ENCODE peak calls at places on chromosomes 2 and 18, in seven cellular contexts. P is lung, Z is endothelial cell of umbilical vein, J is GM10248, C is keratinocyte, X is psoas muscle, M is cardiac fibroblast. O is an unnamed sample.

GRCh38 chr18:13603304-13604019 is 122.9 kb downstream of the FAM210A start:
- DNase-seq in P (no peak), Z (no peak), J (no peak), C (no peak), X (no peak), M (no peak), O (no peak)

GRCh38 chr2:207245526-207245925 is 79.8 kb upstream of the KLF7 start:
- DNase-seq in P (no peak), Z (no peak), J (no peak), C (no peak), X (no peak), M (no peak), O (no peak)

GRCh38 chr18:57784034-57784815 is 18.9 kb downstream of the ATP8B1 start:
- DNase-seq in P (no peak), Z (peak), J (no peak), C (no peak), X (no peak), M (peak), O (peak)

GRCh38 chr2:132562245-132562644 is 107.8 kb downstream of the LYPD1 start:
- DNase-seq in P (no peak), Z (no peak), J (no peak), C (no peak), X (no peak), M (no peak), O (no peak)

GRCh38 chr2:200498316-200498715 is 11.6 kb downstream of the KCTD18 start:
- DNase-seq in P (no peak), Z (no peak), J (no peak), C (no peak), X (no peak), M (no peak), O (no peak)

GRCh38 chr2:151315381-151315903 is 26.0 kb upstream of the NMI start:
- DNase-seq in P (no peak), Z (no peak), J (no peak), C (no peak), X (no peak), M (peak), O (no peak)

GRCh38 chr2:200705305-200705985 is 106.3 kb upstream of the BZW1 start:
- DNase-seq in P (no peak), Z (no peak), J (no peak), C (no peak), X (no peak), M (peak), O (no peak)

GRCh38 chr2:152594792-152595191 is 122.5 kb downstream of the PRPF40A start:
- DNase-seq in P (no peak), Z (no peak), J (no peak), C (no peak), X (peak), M (peak), O (no peak)

GRCh38 chr2:86225581-86225980 is 26.3 kb downstream of the MRPL35 start:
- DNase-seq in P (no peak), Z (peak), J (peak), C (no peak), X (peak), M (peak), O (no peak)

GRCh38 chr2:45622704-45623103 is 11.6 kb upstream of the SRBD1 start:
- DNase-seq in P (no peak), Z (no peak), J (no peak), C (no peak), X (no peak), M (no peak), O (no peak)

GRCh38 chr2:11127791-11128190 is 27.5 kb upstream of the SLC66A3 start:
- DNase-seq in P (no peak), Z (no peak), J (no peak), C (no peak), X (no peak), M (no peak), O (no peak)

GRCh38 chr18:53115876-53116585 is 776.0 kb downstream of the DCC start:
- DNase-seq in P (no peak), Z (no peak), J (no peak), C (no peak), X (no peak), M (no peak), O (peak)

GRCh38 chr2:185360776-185361175 is 377.8 kb upstream of the FSIP2 start:
- DNase-seq in P (no peak), Z (no peak), J (no peak), C (no peak), X (no peak), M (no peak), O (no peak)

GRCh38 chr2:71157124-71157802 is 26.8 kb downstream of the MPHOSPH10 start:
- DNase-seq in P (peak), Z (peak), J (peak), C (no peak), X (peak), M (peak), O (peak)

GRCh38 chr2:175627405-175627804 is 374.7 kb downstream of the LNPK start:
- DNase-seq in P (no peak), Z (no peak), J (no peak), C (no peak), X (no peak), M (no peak), O (peak)

GRCh38 chr2:121650554-121650930 is 1.3 kb upstream of the CLASP1 start:
- DNase-seq in P (no peak), Z (no peak), J (peak), C (no peak), X (no peak), M (peak), O (no peak)

GRCh38 chr2:66255871-66256270 is 179.1 kb upstream of the MEIS1 start:
- DNase-seq in P (no peak), Z (no peak), J (no peak), C (no peak), X (no peak), M (no peak), O (no peak)

GRCh38 chr2:217535940-217536339 is 466.9 kb downstream of the TNS1 start:
- DNase-seq in P (no peak), Z (no peak), J (no peak), C (no peak), X (no peak), M (no peak), O (no peak)

GRCh38 chr2:158174495-158174894 is 72.8 kb downstream of the UPP2 start:
- DNase-seq in P (no peak), Z (no peak), J (no peak), C (no peak), X (no peak), M (no peak), O (no peak)

GRCh38 chr2:60316381-60317028 is 236.9 kb downstream of the BCL11A start:
- DNase-seq in P (no peak), Z (no peak), J (no peak), C (no peak), X (no peak), M (no peak), O (no peak)

GRCh38 chr2:37997629-37998028 is 72.5 kb downstream of the RMDN2 start:
- DNase-seq in P (no peak), Z (no peak), J (no peak), C (no peak), X (no peak), M (peak), O (no peak)

GRCh38 chr2:68193144-68193543 is 35.5 kb downstream of the PNO1 start:
- DNase-seq in P (no peak), Z (no peak), J (no peak), C (no peak), X (no peak), M (peak), O (no peak)

GRCh38 chr2:216714412-216714775 is 19.0 kb upstream of the IGFBP5 start:
- DNase-seq in P (no peak), Z (no peak), J (no peak), C (peak), X (no peak), M (no peak), O (no peak)

GRCh38 chr18:3345452-3345851 is 83.5 kb downstream of the MYL12B start:
- DNase-seq in P (no peak), Z (no peak), J (no peak), C (no peak), X (no peak), M (peak), O (peak)

GRCh38 chr2:169509230-169509917 is at the start of gene KLHL41:
- DNase-seq in P (no peak), Z (peak), J (no peak), C (no peak), X (no peak), M (peak), O (peak)

GRCh38 chr2:197198890-197199289 is 111.7 kb downstream of the ANKRD44 start:
- DNase-seq in P (peak), Z (no peak), J (peak), C (no peak), X (peak), M (peak), O (no peak)

GRCh38 chr2:241443486-241444223 is 64.7 kb downstream of the STK25 start:
- DNase-seq in P (peak), Z (no peak), J (peak), C (peak), X (no peak), M (peak), O (peak)

GRCh38 chr2:96265349-96265839 is 403 bp downstream of the TMEM127 start:
- DNase-seq in P (peak), Z (peak), J (peak), C (no peak), X (no peak), M (peak), O (no peak)

GRCh38 chr2:236971919-236972381 is 113.7 kb upstream of the COPS8 start:
- DNase-seq in P (no peak), Z (no peak), J (no peak), C (no peak), X (no peak), M (no peak), O (no peak)

DNA sequence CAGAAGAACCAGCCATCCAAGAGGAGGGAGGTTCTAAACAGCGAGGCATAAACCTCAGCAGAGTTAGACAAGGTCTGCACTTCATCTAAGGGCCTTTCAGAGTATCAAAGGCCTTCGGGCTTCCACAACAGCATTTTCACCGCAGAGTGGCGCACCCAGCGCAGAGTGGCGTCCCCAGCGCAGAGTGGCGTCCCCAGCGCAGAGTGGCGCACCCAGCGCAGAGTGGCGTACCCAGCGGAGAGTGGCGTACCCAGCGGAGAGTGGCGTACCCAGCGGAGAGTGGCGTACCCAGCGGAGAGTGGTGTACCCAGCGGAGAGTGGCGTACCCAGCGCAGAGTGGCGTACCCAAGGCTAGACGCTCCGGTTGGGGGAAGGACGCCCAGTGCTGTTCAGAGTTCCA is 137.9 kb downstream of the ZNF516 start:
- DNase-seq in P (no peak), Z (no peak), J (no peak), C (no peak), X (no peak), M (no peak), O (no peak)
- TF ChIP-seq CTCF in P (no peak), Z (no peak), J (no peak), C (no peak), X (no peak), M (no peak), O (no peak)

DNA sequence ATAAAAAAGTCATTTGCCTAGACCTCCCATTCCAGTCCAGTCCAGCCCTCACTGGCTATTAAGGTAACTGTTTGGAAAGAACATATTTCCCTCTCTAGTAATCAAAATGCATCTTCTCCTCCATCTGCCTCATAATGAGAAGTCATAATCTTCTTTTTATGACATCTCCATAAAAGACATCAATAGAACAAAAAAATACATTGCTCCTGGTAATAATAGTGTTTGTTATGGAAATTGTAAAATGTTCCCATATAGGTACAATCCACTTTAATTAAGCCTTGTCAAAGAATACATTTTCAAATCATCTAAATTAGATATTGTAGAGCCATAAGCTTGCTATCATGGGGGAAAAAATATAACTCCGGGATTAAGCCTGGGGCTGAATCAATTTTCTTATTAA is 461.6 kb downstream of the LRATD1 start:
- DNase-seq in P (no peak), Z (no peak), J (no peak), C (no peak), X (no peak), M (no peak), O (no peak)
- TF ChIP-seq CTCF in P (no peak), Z (no peak), J (no peak), C (no peak), X (no peak), M (no peak), O (no peak)

GRCh38 chr18:37452697-37453385 is 112.8 kb downstream of the CELF4 start:
- DNase-seq in P (peak), Z (no peak), J (no peak), C (no peak), X (no peak), M (peak), O (peak)

GRCh38 chr18:37449618-37450017 is 116.0 kb downstream of the CELF4 start:
- DNase-seq in P (no peak), Z (no peak), J (no peak), C (no peak), X (no peak), M (no peak), O (no peak)

GRCh38 chr18:37452015-37452414 is 113.6 kb downstream of the CELF4 start:
- DNase-seq in P (no peak), Z (no peak), J (no peak), C (no peak), X (no peak), M (no peak), O (no peak)

GRCh38 chr18:37450434-37451133 is 115.0 kb downstream of the CELF4 start:
- DNase-seq in P (no peak), Z (no peak), J (no peak), C (no peak), X (no peak), M (peak), O (no peak)

DNA sequence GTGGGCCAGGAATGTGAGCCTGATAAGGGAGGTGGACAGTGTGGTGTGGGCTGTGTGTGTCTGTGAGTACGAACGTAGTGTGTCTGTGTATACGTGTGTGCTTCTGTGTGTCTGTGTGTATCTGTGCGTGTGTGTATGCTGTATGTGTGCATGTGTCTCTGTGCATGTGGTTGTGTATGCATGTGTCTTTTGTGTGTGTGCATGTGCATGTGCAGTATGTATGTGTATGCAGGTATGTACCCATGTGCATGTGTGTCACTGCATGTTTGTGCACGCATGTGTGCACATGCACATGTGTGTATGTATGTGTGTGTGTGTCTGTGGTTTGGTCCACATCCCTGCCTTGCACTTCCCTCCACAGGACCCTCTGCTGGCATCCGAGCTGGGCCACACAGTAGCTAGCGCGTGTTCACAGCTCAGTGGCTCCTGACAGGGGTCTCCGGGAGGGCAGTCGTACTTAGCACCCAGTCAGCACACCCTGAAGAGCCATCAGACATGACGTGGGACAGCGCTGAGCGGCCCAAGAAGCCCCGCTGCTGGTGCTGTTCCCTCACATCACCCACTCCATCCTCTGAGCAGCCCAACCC is 114.3 kb downstream of the CELF4 start:
- DNase-seq in P (no peak), Z (no peak), J (no peak), C (no peak), X (no peak), M (no peak), O (no peak)
- TF ChIP-seq CTCF in P (no peak), Z (no peak), J (no peak), C (no peak), X (no peak), M (no peak), O (no peak)

GRCh38 chr2:44291281-44292248 is 16.3 kb downstream of the SLC3A1 start:
- DNase-seq in P (peak), Z (peak), J (no peak), C (peak), X (peak), M (peak), O (peak)
- TF ChIP-seq CTCF in P (no peak), Z (peak), J (peak), C (peak), X (peak), M (peak), O (peak)

DNA sequence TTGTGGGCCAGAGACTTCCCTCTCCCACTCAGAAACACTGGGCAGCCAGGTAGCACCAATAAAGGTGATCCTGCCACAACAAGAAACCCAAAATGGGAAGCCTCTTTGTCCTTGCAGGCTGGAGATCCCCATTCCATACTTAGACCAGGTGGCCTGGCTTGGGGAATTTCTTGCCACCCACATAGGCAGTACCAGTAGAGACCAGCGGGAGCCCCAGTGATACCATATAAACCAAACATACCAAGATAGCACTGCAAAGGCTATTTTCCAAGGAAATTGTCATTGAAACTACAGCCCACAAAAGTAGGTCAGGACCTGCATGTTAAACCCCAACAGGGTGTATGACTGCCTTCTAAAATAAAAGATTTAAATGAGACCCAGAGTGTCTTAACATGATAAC is 171.6 kb downstream of the DIS3L2 start:
- DNase-seq in P (no peak), Z (no peak), J (no peak), C (no peak), X (no peak), M (no peak), O (no peak)
- TF ChIP-seq CTCF in P (no peak), Z (no peak), J (peak), C (peak), X (no peak), M (peak), O (no peak)

GRCh38 chr2:203913947-203914346 is 22.6 kb upstream of the ICOS start:
- DNase-seq in P (no peak), Z (no peak), J (no peak), C (no peak), X (no peak), M (no peak), O (no peak)

GRCh38 chr2:203908344-203909185 is 28.0 kb upstream of the ICOS start:
- DNase-seq in P (no peak), Z (no peak), J (no peak), C (no peak), X (no peak), M (no peak), O (no peak)

GRCh38 chr2:203905661-203906060 is 30.9 kb upstream of the ICOS start:
- DNase-seq in P (no peak), Z (no peak), J (no peak), C (no peak), X (no peak), M (no peak), O (no peak)

GRCh38 chr2:203909946-203910476 is 26.6 kb upstream of the ICOS start:
- DNase-seq in P (no peak), Z (no peak), J (no peak), C (no peak), X (no peak), M (no peak), O (no peak)

DNA sequence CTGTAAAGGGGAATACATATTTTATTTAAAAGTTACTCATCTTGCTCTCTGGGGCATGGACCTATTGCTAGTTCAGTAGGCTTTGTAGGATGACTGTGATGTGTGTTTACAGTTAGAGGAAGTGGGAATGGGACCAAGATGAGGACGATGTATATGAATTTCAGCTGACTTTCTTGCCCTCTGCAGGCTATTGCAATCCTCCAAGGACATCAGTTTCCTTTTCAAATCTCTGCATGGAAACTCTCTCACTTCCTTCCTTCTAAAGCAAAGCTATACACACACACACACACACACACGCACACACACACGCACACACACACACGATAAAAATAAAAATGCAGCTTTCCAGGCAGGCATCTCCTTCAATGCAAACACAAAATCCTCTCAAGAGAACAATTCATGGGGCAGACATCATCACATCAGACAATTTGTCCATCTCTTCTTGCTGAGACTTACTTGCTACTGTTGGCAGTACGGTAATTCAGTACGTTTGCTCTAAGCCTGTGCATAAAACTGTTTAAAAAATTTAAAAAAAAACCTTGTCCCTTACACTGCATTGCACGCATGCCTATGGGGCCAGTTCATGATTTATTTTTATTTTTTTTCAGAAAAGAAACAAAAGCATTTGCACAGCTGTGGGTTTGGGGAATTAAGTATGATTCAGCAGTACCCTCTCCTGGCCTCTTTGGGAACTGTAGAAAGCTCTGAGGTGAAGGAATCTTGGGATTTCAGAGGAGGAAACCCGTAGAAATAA is 27.2 kb upstream of the ICOS start:
- DNase-seq in P (no peak), Z (peak), J (no peak), C (no peak), X (no peak), M (peak), O (peak)
- TF ChIP-seq CTCF in P (peak), Z (peak), J (peak), C (peak), X (peak), M (peak), O (peak)

GRCh38 chr2:213806125-213806726 is 522.0 kb downstream of the SPAG16 start:
- DNase-seq in P (no peak), Z (peak), J (no peak), C (no peak), X (no peak), M (peak), O (peak)
- TF ChIP-seq CTCF in P (no peak), Z (no peak), J (peak), C (no peak), X (peak), M (peak), O (peak)

O was measured in MCF 10A.